ENCODE peak calls at places on chromosomes 7 and 10, in nine cellular contexts. U is mucosa of descending colon; R is Right ventricle myocardium superior; Q is HCT116; I is left lobe of liver; B is SK-N-SH treated with all-trans-retinoic acid at 6 μM for 48 hours; M is omental fat pad; Z is aorta; L is activated CD4-positive, alpha-beta T cell treated with anti-CD3 and anti-CD28 coated beads for 36 hours. P is an unnamed sample.

GRCh38 chr10:12018438-12019342 is 23.9 kb downstream of the UPF2 start:
- ATAC-seq in U (no peak), R (no peak), Q (no peak), I (no peak), B (peak; percentile 80), M (peak; percentile 28), Z (no peak), L (no peak), P (no peak)

GRCh38 chr10:112393827-112394226 is 19.9 kb downstream of the ACSL5 start:
- ATAC-seq in U (no peak), R (no peak), Q (no peak), I (no peak), B (no peak), M (no peak), Z (no peak), L (no peak), P (no peak)

GRCh38 chr7:66269978-66270377 is 64.8 kb downstream of the TPST1 start:
- ATAC-seq in U (no peak), R (no peak), Q (no peak), I (no peak), B (no peak), M (no peak), Z (no peak), L (no peak), P (no peak)

GRCh38 chr10:110912374-110912773 is 6.6 kb downstream of the BBIP1 start:
- ATAC-seq in U (no peak), R (no peak), Q (no peak), I (no peak), B (peak; percentile 87), M (no peak), Z (no peak), L (no peak), P (no peak)

GRCh38 chr10:85976267-85976793 is 390.3 kb downstream of the GRID1 start:
- ATAC-seq in U (no peak), R (no peak), Q (peak; percentile 79), I (no peak), B (no peak), M (no peak), Z (no peak), L (no peak), P (no peak)

GRCh38 chr7:46512901-46513431 is 591.9 kb upstream of the IGFBP3 start:
- ATAC-seq in U (peak; percentile 38), R (no peak), Q (no peak), I (peak; percentile 82), B (no peak), M (peak; percentile 81), Z (no peak), L (no peak), P (peak; percentile 41)

GRCh38 chr10:3421537-3422257 is 249.1 kb upstream of the PITRM1 start:
- ATAC-seq in U (no peak), R (peak; percentile 11), Q (no peak), I (no peak), B (no peak), M (no peak), Z (no peak), L (peak; percentile 48), P (no peak)

GRCh38 chr10:83274088-83274487 is 865.2 kb upstream of the GHITM start:
- ATAC-seq in U (no peak), R (no peak), Q (no peak), I (no peak), B (peak; percentile 61), M (no peak), Z (no peak), L (no peak), P (no peak)

GRCh38 chr7:77269360-77270075 is 69.9 kb upstream of the FGL2 start:
- ATAC-seq in U (peak; percentile 53), R (peak; percentile 90), Q (no peak), I (peak; percentile 96), B (no peak), M (peak; percentile 58), Z (peak; percentile 72), L (no peak), P (no peak)

GRCh38 chr10:2037246-2037645 is 299.9 kb upstream of the ADARB2 start:
- ATAC-seq in U (no peak), R (no peak), Q (no peak), I (no peak), B (no peak), M (no peak), Z (no peak), L (no peak), P (no peak)

GRCh38 chr7:31101544-31101943 is 49.4 kb downstream of the ADCYAP1R1 start:
- ATAC-seq in U (no peak), R (no peak), Q (no peak), I (no peak), B (no peak), M (no peak), Z (no peak), L (no peak), P (no peak)

GRCh38 chr10:110794808-110795207 is 76.9 kb upstream of the PDCD4 start:
- ATAC-seq in U (no peak), R (peak; percentile 85), Q (no peak), I (no peak), B (peak; percentile 39), M (no peak), Z (peak; percentile 54), L (no peak), P (no peak)

GRCh38 chr7:34175837-34176236 is 270.5 kb downstream of the BMPER start:
- ATAC-seq in U (no peak), R (no peak), Q (no peak), I (no peak), B (no peak), M (no peak), Z (no peak), L (no peak), P (no peak)

GRCh38 chr7:30445770-30446169 is 32.8 kb downstream of the NOD1 start:
- ATAC-seq in U (peak; percentile 94), R (peak; percentile 85), Q (no peak), I (peak; percentile 98), B (no peak), M (peak; percentile 96), Z (peak; percentile 75), L (peak; percentile 99), P (peak; percentile 57)

GRCh38 chr10:97195654-97196212 is 10.0 kb upstream of the SLIT1 start:
- ATAC-seq in U (no peak), R (no peak), Q (peak; percentile 36), I (no peak), B (no peak), M (no peak), Z (no peak), L (no peak), P (no peak)

GRCh38 chr7:28408105-28408973 is 4.0 kb upstream of the CREB5 start:
- ATAC-seq in U (peak; percentile 8), R (peak; percentile 15), Q (no peak), I (peak; percentile 26), B (peak; percentile 5), M (peak; percentile 49), Z (peak; percentile 40), L (peak; percentile 14), P (peak; percentile 52)

GRCh38 chr7:123771846-123772245 is 23.0 kb upstream of the WASL start:
- ATAC-seq in U (no peak), R (no peak), Q (no peak), I (no peak), B (no peak), M (no peak), Z (no peak), L (no peak), P (no peak)